ENCODE peak calls at places on chromosome 10, in six cellular contexts. A is heart left ventricle, L is sigmoid colon, R is stomach, Z is breast epithelium, C is uterus. T is an unnamed sample. For H3K4me1, the result is how much of the 10 kb centered on the place peaks cover.

GRCh38 chr10:107978455-107978854 is 813.9 kb upstream of the SORCS1 start:
- DNase-seq in A (no peak), L (no peak), R (no peak), Z (no peak), C (no peak), T (no peak)

GRCh38 chr10:131819241-131820072 is 81.4 kb upstream of the PPP2R2D start:
- DNase-seq in A (no peak), L (no peak), R (peak), Z (peak), C (no peak), T (no peak)

GRCh38 chr10:88196298-88196697 is 332.9 kb downstream of the PTEN start:
- DNase-seq in A (no peak), L (no peak), R (no peak), Z (no peak), C (no peak), T (no peak)

GRCh38 chr10:126425473-126426065 is 37.3 kb upstream of the ADAM12 start:
- DNase-seq in A (no peak), L (no peak), R (no peak), Z (no peak), C (no peak), T (no peak)

GRCh38 chr10:22754298-22754697 is 39.9 kb upstream of the PIP4K2A start:
- DNase-seq in A (no peak), L (no peak), R (no peak), Z (no peak), C (no peak), T (no peak)

GRCh38 chr10:44724415-44725174 is 186.5 kb upstream of the TMEM72 start:
- DNase-seq in A (no peak), L (no peak), R (no peak), Z (no peak), C (no peak), T (no peak)

GRCh38 chr10:34078798-34079470 is 736.2 kb downstream of the PARD3 start:
- DNase-seq in A (peak), L (peak), R (no peak), Z (peak), C (peak), T (peak)

GRCh38 chr10:102111276-102111675 is 8.9 kb downstream of the LDB1 start:
- DNase-seq in A (no peak), L (no peak), R (no peak), Z (no peak), C (no peak), T (no peak)

GRCh38 chr10:52216852-52217251 is 97.2 kb upstream of the DKK1 start:
- DNase-seq in A (peak), L (no peak), R (no peak), Z (no peak), C (no peak), T (no peak)

GRCh38 chr10:132704008-132704814 is 81.7 kb downstream of the NKX6-2 start:
- DNase-seq in A (peak), L (peak), R (no peak), Z (no peak), C (no peak), T (no peak)

GRCh38 chr10:9608592-9608991 is 1409.1 kb upstream of the CELF2 start:
- DNase-seq in A (no peak), L (no peak), R (no peak), Z (no peak), C (no peak), T (no peak)

GRCh38 chr10:93915603-93916002 is 21.8 kb downstream of the SLC35G1 start:
- DNase-seq in A (no peak), L (no peak), R (no peak), Z (no peak), C (no peak), T (no peak)

GRCh38 chr10:29804025-29804852 is 169.5 kb upstream of the SVIL start:
- DNase-seq in A (peak), L (peak), R (peak), Z (peak), C (no peak), T (no peak)

GRCh38 chr10:125094111-125094705 is 66.2 kb downstream of the CTBP2 start:
- DNase-seq in A (no peak), L (peak), R (peak), Z (no peak), C (no peak), T (peak)

GRCh38 chr10:17041626-17042520 is 87.7 kb downstream of the CUBN start:
- DNase-seq in A (no peak), L (no peak), R (no peak), Z (no peak), C (no peak), T (no peak)

GRCh38 chr10:15316144-15316543 is 54.9 kb downstream of the FAM171A1 start:
- DNase-seq in A (no peak), L (no peak), R (no peak), Z (no peak), C (no peak), T (no peak)

GRCh38 chr10:68137174-68137573 is 27.9 kb downstream of the MYPN start:
- DNase-seq in A (no peak), L (no peak), R (no peak), Z (no peak), C (no peak), T (no peak)

GRCh38 chr10:83725567-83725966 is 413.7 kb upstream of the GHITM start:
- DNase-seq in A (no peak), L (no peak), R (no peak), Z (no peak), C (no peak), T (no peak)

DNA sequence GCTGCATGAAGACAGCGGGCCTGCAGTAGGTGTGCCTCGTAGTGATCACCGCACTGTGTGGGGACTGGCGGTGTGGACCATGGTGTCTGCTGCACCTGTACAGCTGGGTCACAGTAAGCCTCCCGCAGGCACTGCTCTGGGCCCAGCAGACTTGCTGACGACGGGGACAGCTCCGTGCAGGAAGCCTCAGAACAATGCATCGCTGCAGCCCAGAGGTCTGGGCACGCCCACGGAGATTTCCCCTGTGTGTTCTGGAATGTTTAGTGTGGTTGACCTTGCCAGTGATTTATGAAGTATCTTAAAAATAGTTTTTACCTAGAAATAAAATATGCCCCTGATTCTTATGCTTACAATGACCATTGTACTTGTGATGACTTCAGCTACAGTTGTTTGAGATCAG is 59.1 kb upstream of the ZNF32 start:
- DNase-seq in A (peak), L (no peak), R (no peak), Z (no peak), C (no peak), T (no peak)
- H3K27ac ChIP-seq in A (peak), L (no peak), R (no peak), Z (no peak), C (no peak), T (no peak)

DNA sequence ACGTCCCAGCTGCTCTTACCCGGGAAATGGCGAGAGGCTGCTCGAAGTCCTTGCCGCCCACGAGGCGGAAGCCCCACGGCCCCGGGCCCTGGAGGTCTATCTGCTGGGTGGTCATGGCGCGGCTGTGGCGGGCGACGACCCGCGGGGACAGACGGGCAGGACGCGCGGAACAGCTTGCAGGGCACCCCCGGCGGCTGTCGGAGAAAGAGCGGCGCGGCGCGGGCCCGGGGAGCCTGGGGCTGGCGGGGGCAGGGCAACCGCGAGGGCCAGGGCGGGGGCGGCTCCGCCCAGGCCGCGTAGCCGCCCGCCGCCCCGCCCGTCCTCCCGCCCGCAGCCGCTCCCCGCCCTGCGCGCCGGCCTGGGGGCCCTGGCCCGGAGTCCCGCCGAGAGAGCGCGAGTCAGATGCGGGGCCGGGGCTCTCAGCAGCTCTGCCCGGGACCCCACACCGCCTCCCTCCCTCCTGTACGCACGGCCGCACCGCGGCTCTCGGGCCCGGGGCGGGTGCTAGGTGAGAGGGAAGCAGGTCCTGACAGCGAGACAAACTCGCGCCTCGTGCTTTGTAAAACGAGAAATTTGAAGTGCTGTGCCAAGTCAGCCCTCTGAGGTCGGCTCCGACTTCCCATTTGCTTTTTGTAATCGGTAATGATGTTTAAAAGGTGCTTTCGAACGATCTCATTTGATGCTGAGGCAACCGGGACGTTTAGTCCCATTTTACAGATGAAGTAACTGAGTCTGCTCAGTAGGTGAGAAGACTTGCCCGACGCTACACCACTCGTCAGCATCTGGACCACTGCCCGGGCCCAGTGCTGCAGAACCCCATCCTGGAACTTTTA is at the start of gene PDLIM1:
- DNase-seq in A (peak), L (peak), R (peak), Z (peak), C (peak), T (peak)
- TF ChIP-seq POLR2A in A (peak), L (no peak), R (no peak), Z (peak), C (peak), T (no peak)

DNA sequence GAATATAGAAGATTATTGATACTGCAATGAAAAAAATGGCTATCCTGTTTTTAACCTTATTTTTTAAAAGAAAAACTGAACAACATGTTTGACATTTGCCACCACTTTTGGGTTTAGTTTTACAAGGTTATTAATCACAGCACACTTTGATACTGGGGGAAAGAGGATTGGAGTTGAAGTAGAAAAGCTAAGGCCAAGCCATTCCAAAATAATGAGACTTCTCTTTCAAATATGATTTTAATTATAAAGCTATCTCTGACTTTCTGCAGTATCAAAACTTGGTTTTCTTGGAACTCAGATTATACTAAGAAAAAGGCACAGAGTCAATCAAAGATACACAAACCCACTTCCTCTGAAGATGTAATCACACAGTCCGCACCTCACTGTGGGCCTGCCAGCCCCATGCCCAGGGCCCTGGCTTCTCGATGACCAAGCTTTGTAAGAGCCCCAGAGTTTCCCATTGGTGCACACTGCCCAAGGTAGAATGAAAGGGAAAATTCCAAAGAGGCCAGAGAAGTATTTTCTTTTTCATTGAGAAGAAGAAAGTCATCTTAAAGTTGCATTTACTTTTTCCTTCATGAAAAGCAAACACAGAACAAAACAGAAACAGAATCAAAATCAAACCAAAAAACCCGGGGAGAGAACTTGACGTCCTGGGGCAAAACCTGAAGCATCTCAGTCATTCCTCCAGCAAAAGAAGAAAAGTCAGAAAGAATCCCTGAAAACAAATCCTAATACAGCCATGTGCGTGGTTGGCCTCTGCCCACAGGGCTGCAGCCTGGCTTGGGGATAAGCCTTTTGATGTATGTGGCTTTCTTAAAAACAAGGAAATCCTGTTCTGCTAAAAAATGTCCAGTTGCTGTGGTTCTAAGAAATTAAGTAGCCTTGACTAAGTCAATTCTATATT is 187.7 kb upstream of the KLF6 start:
- DNase-seq in A (no peak), L (no peak), R (no peak), Z (no peak), C (no peak), T (no peak)
- H3K4me1 ChIP-seq in A (under half), L (under half), R (under half), Z (under half), C (under half), T (under half)

GRCh38 chr10:1706711-1707110 is 30.6 kb downstream of the ADARB2 start:
- DNase-seq in A (no peak), L (no peak), R (no peak), Z (no peak), C (no peak), T (no peak)

GRCh38 chr10:1708746-1709145 is 28.6 kb downstream of the ADARB2 start:
- DNase-seq in A (no peak), L (no peak), R (no peak), Z (no peak), C (no peak), T (no peak)

DNA sequence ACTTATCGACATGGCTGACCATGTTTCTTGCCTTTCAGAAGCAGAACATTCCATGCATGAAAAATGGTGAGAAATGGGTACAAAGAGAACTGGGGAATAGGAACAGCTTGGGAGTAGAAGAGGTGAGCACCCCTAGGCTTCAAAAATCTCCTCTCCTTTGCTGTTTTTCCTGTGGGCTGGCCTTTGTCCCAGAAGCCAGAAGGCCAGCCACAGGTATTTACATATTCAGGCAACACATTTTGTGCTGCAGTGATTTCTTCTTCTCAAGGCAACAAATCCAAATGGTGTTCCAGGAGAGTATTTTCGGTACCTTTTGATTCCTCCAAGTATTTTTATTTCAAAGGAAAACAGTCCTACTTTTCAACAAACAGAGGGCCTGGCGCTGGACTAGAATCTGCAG is 31.1 kb downstream of the ADARB2 start:
- DNase-seq in A (no peak), L (no peak), R (no peak), Z (no peak), C (no peak), T (no peak)
- H3K27ac ChIP-seq in A (no peak), L (no peak), R (no peak), Z (no peak), C (no peak), T (no peak)

GRCh38 chr10:27741173-27742091 is 4.2 kb downstream of the MKX start:
- DNase-seq in A (peak), L (peak), R (no peak), Z (no peak), C (peak), T (peak)

GRCh38 chr10:27743736-27744477 is 1.7 kb downstream of the MKX start:
- DNase-seq in A (no peak), L (peak), R (no peak), Z (no peak), C (no peak), T (no peak)

GRCh38 chr10:27744478-27745379 is 890 bp downstream of the MKX start:
- DNase-seq in A (peak), L (peak), R (peak), Z (no peak), C (peak), T (peak)

GRCh38 chr10:27742926-27743735 is 2.5 kb downstream of the MKX start:
- DNase-seq in A (peak), L (peak), R (peak), Z (no peak), C (peak), T (peak)

GRCh38 chr10:27742195-27742925 is 3.3 kb downstream of the MKX start:
- DNase-seq in A (peak), L (peak), R (peak), Z (no peak), C (peak), T (peak)
- TF ChIP-seq POLR2A in A (no peak), L (peak), R (no peak), Z (no peak), C (no peak), T (peak)

GRCh38 chr10:97779492-97779891 is 7.7 kb upstream of the SFRP5 start:
- DNase-seq in A (no peak), L (no peak), R (no peak), Z (no peak), C (no peak), T (no peak)

GRCh38 chr10:97781541-97782331 is 9.9 kb upstream of the SFRP5 start:
- DNase-seq in A (no peak), L (no peak), R (no peak), Z (no peak), C (no peak), T (no peak)

GRCh38 chr10:97778452-97779302 is 6.9 kb upstream of the SFRP5 start:
- DNase-seq in A (peak), L (no peak), R (no peak), Z (no peak), C (no peak), T (no peak)

GRCh38 chr10:97780991-97781540 is 9.3 kb upstream of the SFRP5 start:
- DNase-seq in A (peak), L (no peak), R (no peak), Z (no peak), C (no peak), T (no peak)

DNA sequence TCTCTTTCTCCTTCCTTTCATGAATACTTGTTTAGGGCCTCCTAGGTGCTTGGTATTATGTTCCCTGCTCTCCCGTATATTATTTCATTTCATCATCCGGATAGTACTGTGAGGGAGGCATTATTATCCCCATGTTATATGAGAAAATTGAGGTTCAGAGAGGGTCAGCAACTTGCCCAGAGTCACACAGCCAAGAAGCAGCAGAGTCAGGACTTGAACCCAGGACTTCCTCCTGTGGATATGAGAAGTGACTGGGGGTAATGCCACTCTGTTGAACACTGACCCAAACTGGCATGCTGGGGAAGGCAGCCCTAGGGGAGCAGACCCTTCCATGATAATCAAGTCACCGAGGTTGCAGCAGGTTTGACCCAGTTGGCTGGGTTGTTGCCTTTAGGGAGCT is 8.2 kb upstream of the SFRP5 start:
- DNase-seq in A (no peak), L (no peak), R (no peak), Z (no peak), C (no peak), T (no peak)
- H3K4me1 ChIP-seq in A (under half), L (under half), R (under half), Z (under half), C (under half), T (under half)

GRCh38 chr10:65128277-65128676 is 1607.1 kb downstream of the REEP3 start:
- DNase-seq in A (no peak), L (no peak), R (no peak), Z (no peak), C (no peak), T (no peak)

DNA sequence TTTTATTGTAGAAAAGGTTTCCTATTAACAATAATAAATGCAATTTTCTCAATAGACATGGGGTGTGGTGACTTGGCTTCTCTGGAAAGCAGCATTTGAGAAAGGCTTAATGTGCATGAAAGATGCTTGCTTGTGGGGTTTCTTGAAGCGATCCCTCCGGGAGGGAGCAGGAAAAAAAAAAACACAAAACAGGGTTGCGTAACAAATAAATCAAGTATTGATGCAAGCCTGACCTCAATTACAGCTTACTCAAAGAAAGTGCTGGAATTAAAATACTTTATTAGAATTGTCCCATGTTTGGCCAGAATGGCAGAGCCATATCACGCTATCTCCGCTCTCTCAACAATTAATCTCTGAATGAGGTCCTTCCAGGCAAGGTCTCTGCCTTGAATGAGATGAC is 1612.5 kb downstream of the REEP3 start:
- DNase-seq in A (no peak), L (no peak), R (no peak), Z (no peak), C (no peak), T (no peak)
- H3K27ac ChIP-seq in A (no peak), L (no peak), R (no peak), Z (no peak), C (no peak), T (no peak)

DNA sequence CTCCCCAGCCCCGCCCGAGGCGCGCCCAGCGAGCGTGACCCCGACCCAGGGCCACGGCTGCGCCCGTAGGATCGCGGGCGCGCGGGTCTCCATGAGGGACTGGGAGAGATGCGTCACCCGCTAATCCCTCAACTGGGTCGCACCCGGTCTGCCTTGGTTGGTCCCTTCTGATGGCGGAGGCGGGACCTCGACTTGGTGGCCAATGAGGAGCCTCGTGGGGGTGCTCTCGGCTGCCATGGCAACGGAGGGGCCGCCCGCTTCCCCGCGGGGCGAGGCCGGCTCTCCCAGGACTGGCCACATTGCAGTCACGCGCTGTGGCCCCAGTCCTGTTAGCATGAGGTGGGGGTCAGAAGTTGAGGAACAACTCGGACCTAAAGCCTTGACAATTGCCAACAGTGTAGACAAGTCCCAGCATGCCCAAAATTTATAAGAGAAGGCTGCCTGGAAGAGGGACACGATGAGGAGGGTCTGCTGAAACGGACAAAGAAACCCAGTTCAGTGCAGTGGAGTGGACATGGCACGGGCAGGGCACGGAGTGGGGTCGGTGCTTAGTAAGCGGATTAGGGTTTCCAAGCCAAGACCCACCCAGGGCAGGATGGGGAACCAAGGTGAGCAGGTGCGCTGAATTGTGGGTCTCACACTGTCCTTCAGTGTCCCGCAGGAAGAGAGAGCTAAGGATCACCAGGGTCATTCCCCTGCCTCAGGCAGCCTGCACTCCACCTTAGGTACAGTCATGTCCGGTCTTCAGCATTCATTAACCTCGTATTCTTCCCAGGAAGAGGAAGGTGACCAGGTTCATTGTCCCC is 24.4 kb downstream of the DDIT4 start:
- DNase-seq in A (peak), L (peak), R (peak), Z (peak), C (peak), T (peak)
- TF ChIP-seq POLR2A in A (no peak), L (peak), R (no peak), Z (peak), C (peak), T (peak)

T was measured in ovary.